ENCODE peak calls at places on chromosomes 6 and 20, in eight cellular contexts. Z is astrocyte, L is GM12865, E is A549, O is NB4, W is BJ, R is aorta, I is retinal pigment epithelial cell. J is an unnamed sample.
A peak's percentile ranks its signal among the peaks of the same experiment; 100 is the strongest.

GRCh38 chr20:32339116-32339515 is 19.0 kb upstream of the ASXL1 start:
- DNase-seq in Z (no peak), L (no peak), E (no peak), O (no peak), W (no peak), R (no peak), I (no peak), J (no peak)

GRCh38 chr20:51299413-51299812 is 243.1 kb downstream of the NFATC2 start:
- DNase-seq in Z (no peak), L (no peak), E (no peak), O (no peak), W (no peak), R (no peak), I (no peak), J (no peak)

GRCh38 chr20:10855031-10855430 is 181.2 kb upstream of the JAG1 start:
- DNase-seq in Z (peak; percentile 63), L (no peak), E (no peak), O (no peak), W (no peak), R (no peak), I (no peak), J (no peak)

GRCh38 chr6:140893432-140893831 is 1239.3 kb upstream of the GJE1 start:
- DNase-seq in Z (no peak), L (no peak), E (no peak), O (no peak), W (no peak), R (no peak), I (no peak), J (no peak)

GRCh38 chr20:53040678-53041674 is 68.8 kb downstream of the TSHZ2 start:
- DNase-seq in Z (peak; percentile 70), L (peak; percentile 2), E (no peak), O (no peak), W (no peak), R (peak; percentile 82), I (no peak), J (no peak)

GRCh38 chr6:111779660-111780059 is 93.6 kb downstream of the FYN start:
- DNase-seq in Z (no peak), L (no peak), E (no peak), O (no peak), W (no peak), R (no peak), I (no peak), J (no peak)

GRCh38 chr6:38773338-38773737 is 58.2 kb downstream of the DNAH8 start:
- DNase-seq in Z (no peak), L (peak; percentile 57), E (no peak), O (peak; percentile 32), W (no peak), R (no peak), I (no peak), J (no peak)

GRCh38 chr6:3005874-3006273 is 6.2 kb downstream of the NQO2 start:
- DNase-seq in Z (no peak), L (no peak), E (no peak), O (no peak), W (no peak), R (no peak), I (no peak), J (no peak)

GRCh38 chr6:24105146-24105545 is 20.9 kb upstream of the NRSN1 start:
- DNase-seq in Z (no peak), L (no peak), E (no peak), O (no peak), W (no peak), R (no peak), I (no peak), J (no peak)

GRCh38 chr6:99761701-99762100 is 155.1 kb downstream of the PRDM13 start:
- DNase-seq in Z (no peak), L (no peak), E (no peak), O (no peak), W (no peak), R (no peak), I (no peak), J (no peak)

GRCh38 chr20:3890999-3891929 is 2.1 kb downstream of the PANK2 start:
- DNase-seq in Z (no peak), L (peak; percentile 23), E (no peak), O (no peak), W (no peak), R (no peak), I (no peak), J (peak; percentile 41)

GRCh38 chr6:157203312-157203744 is 120.0 kb downstream of the TMEM242 start:
- DNase-seq in Z (peak; percentile 17), L (peak; percentile 90), E (no peak), O (no peak), W (no peak), R (no peak), I (no peak), J (no peak)

GRCh38 chr20:35739294-35740163 is 2.5 kb downstream of the RBM39 start:
- DNase-seq in Z (peak; percentile 21), L (peak; percentile 34), E (no peak), O (peak; percentile 64), W (no peak), R (no peak), I (no peak), J (no peak)

GRCh38 chr6:130713144-130713543 is 114.1 kb upstream of the SMLR1 start:
- DNase-seq in Z (no peak), L (no peak), E (no peak), O (no peak), W (no peak), R (no peak), I (no peak), J (no peak)

GRCh38 chr6:138844203-138844602 is 48.3 kb downstream of the ECT2L start:
- DNase-seq in Z (peak; percentile 54), L (no peak), E (no peak), O (no peak), W (peak; percentile 18), R (no peak), I (peak; percentile 68), J (no peak)
- H3K4me3 ChIP-seq in Z (no peak overlapping the region), L (no peak overlapping the region), E (no peak overlapping the region), O (no peak overlapping the region), W (no peak overlapping the region), R (no peak overlapping the region), I (no peak overlapping the region), J (no peak overlapping the region)

GRCh38 chr6:143973097-143973979 is 34.7 kb downstream of the PLAGL1 start:
- DNase-seq in Z (no peak), L (no peak), E (no peak), O (no peak), W (no peak), R (no peak), I (no peak), J (no peak)

GRCh38 chr6:143971453-143971852 is 36.6 kb downstream of the PLAGL1 start:
- DNase-seq in Z (no peak), L (no peak), E (no peak), O (no peak), W (no peak), R (no peak), I (no peak), J (no peak)

GRCh38 chr6:143969077-143969476 is 39.0 kb downstream of the PLAGL1 start:
- DNase-seq in Z (no peak), L (no peak), E (no peak), O (no peak), W (no peak), R (no peak), I (no peak), J (no peak)

GRCh38 chr6:143967861-143968498 is 40.1 kb downstream of the PLAGL1 start:
- DNase-seq in Z (peak; percentile 13), L (no peak), E (no peak), O (no peak), W (no peak), R (no peak), I (no peak), J (no peak)

DNA sequence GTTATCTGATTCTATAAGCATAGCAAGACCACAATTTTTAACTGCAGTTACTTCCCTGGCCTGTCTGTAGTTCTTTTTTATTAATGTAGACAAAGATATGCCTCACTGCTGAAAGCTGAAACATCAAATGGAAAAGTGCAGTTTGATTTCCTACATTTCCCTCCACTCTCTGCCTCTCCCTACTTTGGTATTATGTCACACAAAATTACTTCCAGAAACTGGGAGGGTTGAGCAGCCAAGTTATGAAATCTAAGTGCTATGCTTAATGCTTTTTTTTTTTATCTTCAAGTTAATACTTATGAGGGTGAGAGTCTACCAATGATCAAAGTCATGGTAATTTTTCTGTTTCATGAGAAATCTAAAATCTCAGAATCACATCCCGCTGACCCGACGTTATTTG is 37.2 kb downstream of the PLAGL1 start:
- DNase-seq in Z (no peak), L (no peak), E (no peak), O (no peak), W (no peak), R (no peak), I (no peak), J (no peak)
- H3K4me3 ChIP-seq in Z (no peak overlapping the region), L (no peak overlapping the region), E (no peak overlapping the region), O (no peak overlapping the region), W (no peak overlapping the region), R (no peak overlapping the region), I (no peak overlapping the region), J (no peak overlapping the region)

DNA sequence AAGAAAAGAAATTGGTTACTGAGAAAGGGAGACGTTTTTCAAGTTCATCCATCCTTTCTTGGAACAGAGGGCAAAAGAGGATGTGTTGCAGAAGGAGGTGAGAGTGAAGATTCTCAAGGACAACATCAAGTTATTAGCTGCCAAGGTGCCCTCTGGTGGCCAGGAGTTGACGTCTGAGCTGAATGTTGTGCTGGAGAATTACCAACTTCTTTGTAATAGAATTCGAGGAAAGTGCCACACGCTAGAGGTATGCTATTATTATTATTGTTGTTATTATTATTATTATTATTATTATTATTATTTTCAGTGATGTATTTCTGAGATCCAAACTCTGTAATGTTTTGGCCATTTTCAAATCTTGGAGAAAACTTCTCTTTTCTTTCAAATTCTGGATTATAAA is 197.0 kb downstream of the UTRN start:
- DNase-seq in Z (peak; percentile 56), L (peak; percentile 80), E (peak; percentile 37), O (peak; percentile 85), W (peak; percentile 17), R (peak; percentile 89), I (peak; percentile 38), J (peak; percentile 92)
- H3K4me3 ChIP-seq in Z (no peak overlapping the region), L (no peak overlapping the region), E (no peak overlapping the region), O (no peak overlapping the region), W (no peak overlapping the region), R (no peak overlapping the region), I (no peak overlapping the region), J (no peak overlapping the region)

GRCh38 chr6:108904731-108905130 is 56.5 kb downstream of the ARMC2 start:
- DNase-seq in Z (no peak), L (peak; percentile 82), E (no peak), O (no peak), W (no peak), R (no peak), I (no peak), J (peak; percentile 47)

GRCh38 chr6:108903796-108904195 is 55.6 kb downstream of the ARMC2 start:
- DNase-seq in Z (no peak), L (no peak), E (no peak), O (no peak), W (no peak), R (no peak), I (no peak), J (no peak)

GRCh38 chr6:108897371-108897770 is 49.1 kb downstream of the ARMC2 start:
- DNase-seq in Z (peak; percentile 49), L (no peak), E (no peak), O (no peak), W (no peak), R (no peak), I (no peak), J (no peak)

DNA sequence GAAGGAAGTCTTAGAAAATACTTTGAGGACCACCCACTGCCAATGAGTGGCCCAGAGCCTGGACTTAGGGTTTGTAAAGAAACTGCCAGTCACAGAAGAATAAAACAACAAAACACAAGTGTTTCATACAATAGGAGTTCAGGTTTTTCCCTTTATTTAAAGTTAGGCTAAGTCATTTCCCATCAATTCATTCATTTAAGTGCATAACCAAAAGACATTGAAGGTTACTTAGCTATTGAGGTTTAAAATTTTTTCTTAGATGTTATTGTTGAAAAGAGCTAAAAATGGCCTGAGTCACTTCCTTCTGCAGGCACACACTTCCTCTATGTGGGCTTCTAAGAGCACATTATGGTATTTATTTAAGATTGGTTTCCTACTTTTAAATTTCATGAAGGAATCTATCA is 54.2 kb downstream of the ARMC2 start:
- DNase-seq in Z (peak; percentile 35), L (no peak), E (no peak), O (peak; percentile 74), W (no peak), R (no peak), I (no peak), J (no peak)
- H3K4me3 ChIP-seq in Z (no peak overlapping the region), L (no peak overlapping the region), E (no peak overlapping the region), O (no peak overlapping the region), W (no peak overlapping the region), R (no peak overlapping the region), I (no peak overlapping the region), J (no peak overlapping the region)

J was measured in Peyer's patch.